ENCODE peak calls at places on chromosomes 5 and 9, in four cellular contexts. W is transverse colon, I is H1, R is tibial nerve. Z is an unnamed sample.

GRCh38 chr9:133993635-133994253 is 1.6 kb upstream of the VAV2 start:
- DNase-seq in W (no peak), I (no peak), R (no peak), Z (no peak)

GRCh38 chr5:20368581-20368980 is 380.6 kb upstream of the CDH18 start:
- DNase-seq in W (no peak), I (no peak), R (no peak), Z (no peak)

GRCh38 chr5:150179221-150179620 is 10.6 kb upstream of the SLC6A7 start:
- DNase-seq in W (no peak), I (no peak), R (no peak), Z (no peak)

GRCh38 chr5:81756016-81756415 is 5.1 kb upstream of the SSBP2 start:
- DNase-seq in W (no peak), I (no peak), R (no peak), Z (no peak)

GRCh38 chr9:84839538-84839937 is 170.0 kb downstream of the NTRK2 start:
- DNase-seq in W (no peak), I (no peak), R (no peak), Z (no peak)

GRCh38 chr5:97297063-97297715 is 114.1 kb upstream of the RIOK2 start:
- DNase-seq in W (peak), I (peak), R (no peak), Z (no peak)

GRCh38 chr5:28896949-28897348 is 1858.6 kb upstream of the CDH9 start:
- DNase-seq in W (no peak), I (no peak), R (no peak), Z (no peak)

GRCh38 chr9:124257070-124257864 is 482 bp upstream of the NEK6 start:
- DNase-seq in W (peak), I (no peak), R (no peak), Z (no peak)

GRCh38 chr5:118611332-118611945 is 376.9 kb downstream of the DTWD2 start:
- DNase-seq in W (peak), I (no peak), R (no peak), Z (no peak)

GRCh38 chr5:103808464-103809106 is 246.0 kb upstream of the NUDT12 start:
- DNase-seq in W (peak), I (peak), R (no peak), Z (no peak)

GRCh38 chr9:83472221-83472665 is 66.0 kb downstream of the FRMD3 start:
- DNase-seq in W (peak), I (no peak), R (no peak), Z (no peak)

GRCh38 chr9:32523910-32524309 is 2.1 kb downstream of the RIGI start:
- DNase-seq in W (no peak), I (no peak), R (no peak), Z (no peak)

GRCh38 chr5:6604946-6605345 is 27.9 kb downstream of the NSUN2 start:
- DNase-seq in W (no peak), I (no peak), R (no peak), Z (no peak)

GRCh38 chr5:127492854-127493738 is 24.3 kb upstream of the PRRC1 start:
- DNase-seq in W (no peak), I (no peak), R (no peak), Z (no peak)

GRCh38 chr5:173324115-173325001 is 3.9 kb downstream of the STC2 start:
- DNase-seq in W (peak), I (no peak), R (no peak), Z (peak)

GRCh38 chr5:111408817-111409216 is 103.5 kb downstream of the STARD4 start:
- DNase-seq in W (no peak), I (no peak), R (no peak), Z (no peak)

GRCh38 chr9:10050016-10050415 is 562.8 kb downstream of the PTPRD start:
- DNase-seq in W (no peak), I (no peak), R (no peak), Z (no peak)

GRCh38 chr9:87588339-87588738 is 90.7 kb downstream of the DAPK1 start:
- DNase-seq in W (no peak), I (no peak), R (no peak), Z (no peak)

GRCh38 chr9:125650271-125650737 is 56.7 kb downstream of the MAPKAP1 start:
- DNase-seq in W (no peak), I (no peak), R (no peak), Z (no peak)

GRCh38 chr9:20570756-20571155 is 51.5 kb downstream of the MLLT3 start:
- DNase-seq in W (no peak), I (no peak), R (no peak), Z (no peak)

GRCh38 chr5:54696931-54697330 is 179.4 kb downstream of the SNX18 start:
- DNase-seq in W (no peak), I (no peak), R (no peak), Z (no peak)

GRCh38 chr5:102722930-102723329 is 32.2 kb upstream of the PAM start:
- DNase-seq in W (no peak), I (no peak), R (no peak), Z (no peak)

GRCh38 chr5:140926211-140926902 is at the start of gene PCDHAC1:
- DNase-seq in W (peak), I (peak), R (peak), Z (peak)

GRCh38 chr5:9922719-9923118 is 292.6 kb upstream of the TAS2R1 start:
- DNase-seq in W (no peak), I (no peak), R (no peak), Z (no peak)
- TF ChIP-seq CTCF in W (no peak), I (peak), R (no peak), Z (no peak)

DNA sequence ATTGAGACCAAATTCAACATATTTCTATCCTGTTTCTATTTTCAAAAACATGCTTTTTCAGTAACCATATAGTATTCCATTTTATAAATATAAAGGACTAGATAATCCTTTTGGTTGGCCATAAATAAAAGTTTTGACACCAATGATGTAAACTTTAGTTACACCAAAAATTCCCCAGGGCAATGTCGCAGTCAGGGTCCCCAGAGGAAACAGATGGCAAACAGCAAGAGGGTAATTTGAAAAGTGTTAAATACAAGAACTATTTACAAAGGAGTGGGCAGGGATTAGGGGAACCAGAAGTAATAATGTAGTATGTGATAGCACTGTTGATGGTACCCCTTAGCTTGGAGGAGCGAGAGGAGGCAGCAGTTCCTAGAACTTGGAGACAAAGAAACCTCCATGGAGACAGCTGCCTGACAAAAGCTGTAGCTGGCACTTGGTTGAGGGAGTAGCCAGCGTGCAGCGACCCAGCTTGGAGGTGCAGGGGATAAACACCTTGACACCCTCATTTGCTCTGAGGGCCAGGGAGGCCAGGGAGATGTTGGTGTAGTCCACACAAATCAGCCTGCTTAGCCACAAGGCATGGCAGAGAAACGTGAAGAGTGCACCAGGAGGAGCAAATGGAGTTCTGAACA is 18.3 kb upstream of the MSANTD3 start:
- DNase-seq in W (no peak), I (no peak), R (no peak), Z (no peak)
- TF ChIP-seq EP300 in W (no peak), I (no peak), R (no peak), Z (no peak)

GRCh38 chr5:43839218-43839617 is 236.2 kb downstream of the NNT start:
- DNase-seq in W (no peak), I (no peak), R (no peak), Z (no peak)
- TF ChIP-seq CTCF in W (no peak), I (no peak), R (no peak), Z (no peak)

GRCh38 chr9:676780-677458 is 164.6 kb upstream of the DMRT1 start:
- DNase-seq in W (no peak), I (no peak), R (no peak), Z (no peak)
- TF ChIP-seq EP300 in W (no peak), I (no peak), R (no peak), Z (no peak)

GRCh38 chr9:109705515-109705914 is 74.5 kb upstream of the PALM2AKAP2 start:
- DNase-seq in W (no peak), I (no peak), R (no peak), Z (no peak)
- TF ChIP-seq CTCF in W (no peak), I (peak), R (no peak), Z (no peak)

GRCh38 chr9:113398796-113399195 is 2.3 kb downstream of the ALAD start:
- DNase-seq in W (no peak), I (no peak), R (no peak), Z (no peak)

GRCh38 chr9:113399646-113400200 is 1.4 kb downstream of the ALAD start:
- DNase-seq in W (no peak), I (no peak), R (no peak), Z (no peak)

GRCh38 chr9:113397077-113397696 is 3.9 kb downstream of the ALAD start:
- DNase-seq in W (peak), I (no peak), R (no peak), Z (no peak)

GRCh38 chr9:113403651-113404050 is 2.6 kb upstream of the ALAD start:
- DNase-seq in W (no peak), I (no peak), R (no peak), Z (no peak)

GRCh38 chr9:113401027-113401792 is at the start of gene ALAD:
- DNase-seq in W (peak), I (peak), R (peak), Z (peak)
- TF ChIP-seq EP300 in W (no peak), I (peak), R (peak), Z (no peak)